ENCODE peak calls at places on chromosome 13, in six cellular contexts. D, U, I, Z, C and L are unnamed samples. For H3K4me1 and H3K9me3, the result is how much of the 10 kb centered on the place peaks cover.

GRCh38 chr13:95492044-95492801 is 60.3 kb upstream of the CLDN10 start:
- DNase-seq in D (no peak), U (no peak), I (no peak), Z (no peak), C (no peak), L (peak)

GRCh38 chr13:39527961-39528720 is 74.9 kb downstream of the LHFPL6 start:
- DNase-seq in D (peak), U (no peak), I (peak), Z (no peak), C (no peak), L (peak)

GRCh38 chr13:113919761-113920160 is 54.1 kb downstream of the C13orf46 start:
- DNase-seq in D (no peak), U (no peak), I (no peak), Z (no peak), C (no peak), L (no peak)

GRCh38 chr13:94249512-94249911 is 230.0 kb downstream of the DCT start:
- DNase-seq in D (no peak), U (no peak), I (peak), Z (no peak), C (no peak), L (peak)

GRCh38 chr13:36681894-36682624 is 8.2 kb downstream of the SERTM1 start:
- DNase-seq in D (no peak), U (no peak), I (no peak), Z (no peak), C (no peak), L (no peak)

GRCh38 chr13:48938308-48938943 is 37.3 kb upstream of the FNDC3A start:
- DNase-seq in D (no peak), U (no peak), I (no peak), Z (no peak), C (no peak), L (no peak)

GRCh38 chr13:51643114-51643881 is 59.0 kb downstream of the WDFY2 start:
- DNase-seq in D (no peak), U (no peak), I (peak), Z (no peak), C (no peak), L (peak)

GRCh38 chr13:32731576-32731975 is 145.3 kb downstream of the PDS5B start:
- DNase-seq in D (no peak), U (no peak), I (peak), Z (no peak), C (no peak), L (no peak)

GRCh38 chr13:39106216-39106995 is 68.2 kb downstream of the NHLRC3 start:
- DNase-seq in D (no peak), U (no peak), I (no peak), Z (no peak), C (no peak), L (peak)

GRCh38 chr13:50219743-50220142 is 204.5 kb downstream of the KCNRG start:
- DNase-seq in D (no peak), U (no peak), I (no peak), Z (no peak), C (no peak), L (no peak)

GRCh38 chr13:27053235-27053884 is 118.3 kb downstream of the USP12 start:
- DNase-seq in D (no peak), U (no peak), I (peak), Z (no peak), C (no peak), L (no peak)

GRCh38 chr13:110339263-110339662 is 32.2 kb downstream of the COL4A2 start:
- DNase-seq in D (peak), U (no peak), I (no peak), Z (no peak), C (no peak), L (no peak)

GRCh38 chr13:110340812-110341444 is 33.8 kb downstream of the COL4A2 start:
- DNase-seq in D (peak), U (peak), I (peak), Z (peak), C (peak), L (no peak)

GRCh38 chr13:110338441-110339101 is 31.5 kb downstream of the COL4A2 start:
- DNase-seq in D (peak), U (no peak), I (peak), Z (no peak), C (no peak), L (no peak)

GRCh38 chr13:110341445-110342247 is 34.6 kb downstream of the COL4A2 start:
- DNase-seq in D (peak), U (no peak), I (no peak), Z (no peak), C (no peak), L (no peak)

DNA sequence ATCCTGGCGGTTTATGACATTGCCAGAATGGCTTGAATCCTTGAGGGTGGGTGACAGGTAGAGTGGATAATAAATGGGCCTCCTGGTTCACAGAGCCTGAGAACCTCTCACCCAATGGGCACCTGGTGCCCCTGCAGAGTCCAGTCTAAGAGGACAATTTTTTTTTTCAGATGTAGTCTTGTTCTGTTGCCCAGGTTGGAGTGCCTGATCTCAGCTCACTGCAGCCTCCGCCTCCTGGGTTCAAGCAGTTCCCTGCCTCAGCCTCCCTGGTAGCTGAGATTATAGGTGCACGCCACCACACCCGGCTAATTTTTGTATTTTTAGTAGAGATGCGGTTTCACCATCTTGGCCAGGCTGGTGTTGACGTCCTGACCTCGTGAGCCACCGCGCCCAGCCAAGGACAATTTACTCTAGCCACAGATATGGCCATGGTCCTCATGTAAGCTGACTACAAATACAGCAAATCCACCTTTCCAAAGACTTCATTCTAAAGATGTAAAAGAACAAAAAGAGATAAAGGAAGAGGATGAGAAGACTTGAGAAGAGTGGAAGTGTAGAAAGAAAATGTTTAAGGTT is 33.0 kb downstream of the COL4A2 start:
- DNase-seq in D (peak), U (no peak), I (no peak), Z (no peak), C (no peak), L (no peak)
- H3K27ac ChIP-seq in D (peak), U (no peak), I (peak), Z (no peak), C (peak), L (no peak)

GRCh38 chr13:102035969-102036368 is 365.9 kb downstream of the FGF14 start:
- DNase-seq in D (no peak), U (no peak), I (no peak), Z (no peak), C (no peak), L (no peak)
- H3K4me1 ChIP-seq in D (under half), U (under half), I (under half), Z (under half), C (under half), L (under half)

DNA sequence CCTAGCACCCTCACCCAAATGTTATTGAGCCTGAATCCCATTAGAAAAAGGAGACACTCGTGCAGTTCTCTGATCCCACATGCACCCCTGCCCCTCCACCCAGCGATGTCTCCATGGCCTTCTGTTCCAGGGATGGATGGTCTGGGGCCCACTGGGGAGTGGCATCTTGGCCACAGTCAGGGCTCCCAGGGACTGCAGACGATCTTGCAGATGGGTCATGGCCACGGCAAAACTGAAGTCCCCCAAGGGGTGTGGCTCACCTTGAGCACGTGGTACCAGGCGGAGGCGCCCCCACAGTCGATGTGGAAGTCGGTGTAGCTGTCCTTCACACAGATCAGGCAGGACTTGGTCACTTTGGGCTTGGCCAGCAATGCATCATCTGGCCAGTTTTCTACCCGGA is 130.7 kb downstream of the TUBA3C start:
- DNase-seq in D (no peak), U (no peak), I (no peak), Z (no peak), C (no peak), L (no peak)
- H3K9me3 ChIP-seq in D (under half), U (under half), I (under half), Z (under half), C (under half), L (under half)

GRCh38 chr13:108266316-108266936 is 3.1 kb upstream of the TNFSF13B start:
- DNase-seq in D (no peak), U (no peak), I (no peak), Z (no peak), C (no peak), L (no peak)
- H3K27ac ChIP-seq in D (no peak), U (no peak), I (no peak), Z (no peak), C (no peak), L (no peak)

GRCh38 chr13:99656843-99657506 is 155.7 kb downstream of the TM9SF2 start:
- DNase-seq in D (no peak), U (peak), I (no peak), Z (peak), C (no peak), L (no peak)

GRCh38 chr13:99657848-99658265 is 156.6 kb downstream of the TM9SF2 start:
- DNase-seq in D (peak), U (no peak), I (peak), Z (no peak), C (no peak), L (no peak)

GRCh38 chr13:99658266-99658991 is 157.2 kb downstream of the TM9SF2 start:
- DNase-seq in D (peak), U (peak), I (peak), Z (peak), C (peak), L (no peak)

GRCh38 chr13:99660101-99660500 is 158.8 kb downstream of the TM9SF2 start:
- DNase-seq in D (no peak), U (no peak), I (no peak), Z (no peak), C (no peak), L (no peak)

GRCh38 chr13:99659234-99659633 is 158.0 kb downstream of the TM9SF2 start:
- DNase-seq in D (no peak), U (peak), I (no peak), Z (no peak), C (no peak), L (no peak)
- H3K4me1 ChIP-seq in D (under half), U (half or more), I (under half), Z (half or more), C (under half), L (under half)

DNA sequence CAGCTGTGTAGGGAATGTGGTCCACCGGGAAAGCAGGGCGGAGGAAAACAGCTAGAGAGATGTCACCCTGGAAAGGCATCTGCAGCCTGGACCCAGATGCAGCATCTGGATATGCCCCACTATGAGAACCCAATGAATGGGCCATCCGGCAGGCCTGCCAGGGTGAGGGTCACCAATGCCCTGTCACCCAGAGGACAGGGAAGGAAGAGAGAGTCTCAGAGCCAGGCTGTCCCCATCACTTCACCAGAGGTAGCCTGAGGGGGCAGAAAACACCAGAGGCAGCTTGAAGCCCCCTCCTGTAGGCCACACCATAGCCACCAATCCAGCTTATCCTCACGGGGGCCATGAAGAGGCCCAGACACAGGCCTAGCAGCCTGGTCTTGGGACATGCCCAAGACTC is 118.8 kb downstream of the TUBA3C start:
- DNase-seq in D (no peak), U (no peak), I (no peak), Z (no peak), C (no peak), L (no peak)
- H3K9me3 ChIP-seq in D (under half), U (under half), I (under half), Z (under half), C (under half), L (under half)

GRCh38 chr13:75474956-75475355 is 7.0 kb downstream of the TBC1D4 start:
- DNase-seq in D (no peak), U (no peak), I (no peak), Z (no peak), C (no peak), L (no peak)
- H3K27ac ChIP-seq in D (no peak), U (no peak), I (no peak), Z (no peak), C (no peak), L (no peak)

DNA sequence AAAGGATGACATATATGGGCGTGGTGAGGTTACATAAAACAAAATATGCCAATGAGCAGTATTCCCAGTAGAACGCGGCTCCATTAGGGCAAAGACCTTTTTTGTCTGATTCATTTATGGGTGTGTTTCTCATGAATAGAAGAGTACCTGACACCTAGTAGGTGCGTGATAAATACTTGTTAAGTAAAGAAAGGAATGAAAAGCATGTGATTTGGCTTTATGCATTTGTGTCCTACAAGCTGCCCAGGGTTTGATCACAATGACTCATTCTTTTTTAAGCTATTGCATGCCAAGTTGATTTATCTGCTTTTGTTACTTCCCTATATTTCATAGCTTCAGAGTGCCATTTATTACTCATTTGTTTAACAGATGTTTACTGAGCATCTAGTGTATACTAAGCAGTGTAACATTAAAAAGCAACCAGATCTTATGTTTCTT is 19.1 kb upstream of the KCTD4 start:
- DNase-seq in D (no peak), U (no peak), I (peak), Z (no peak), C (no peak), L (no peak)
- H3K4me1 ChIP-seq in D (under half), U (under half), I (half or more), Z (under half), C (under half), L (under half)

GRCh38 chr13:96966415-96967102 is 27.7 kb downstream of the OXGR1 start:
- DNase-seq in D (no peak), U (no peak), I (no peak), Z (no peak), C (no peak), L (no peak)
- H3K9me3 ChIP-seq in D (under half), U (under half), I (under half), Z (under half), C (under half), L (under half)

DNA sequence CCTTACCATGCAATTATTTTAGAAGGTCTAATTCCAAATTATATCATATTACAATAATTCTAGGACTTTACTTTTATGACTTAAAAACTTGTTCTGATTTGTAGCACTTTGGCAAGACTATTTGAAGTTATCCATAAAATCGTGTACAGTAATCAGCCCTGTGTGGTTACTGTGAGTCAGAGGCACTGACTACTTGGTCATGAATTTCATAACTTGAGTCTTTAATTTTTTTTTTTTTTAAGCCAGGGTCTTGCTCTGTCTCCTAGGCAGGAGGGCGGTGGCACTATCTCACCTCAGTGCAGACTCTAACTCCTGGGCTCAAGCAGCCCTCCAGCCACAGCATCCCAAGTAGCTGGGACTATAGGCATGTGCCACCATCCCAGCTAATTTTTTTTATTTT is 1319.2 kb upstream of the SLC10A2 start:
- DNase-seq in D (no peak), U (no peak), I (peak), Z (no peak), C (no peak), L (no peak)
- H3K27ac ChIP-seq in D (no peak), U (no peak), I (no peak), Z (no peak), C (no peak), L (no peak)